ENCODE peak calls at places on chromosomes 1 and 21, in ten cellular contexts. V is foreskin fibroblast; D is testis; A is CD8-positive, alpha-beta T cell; T is A549; Y is ascending aorta; Q is iPS DF 6.9; N is CD4-positive, CD25-positive, alpha-beta regulatory T cell; I is lower leg skin; W is thoracic aorta. E is an unnamed sample.
A peak's percentile ranks its signal among the peaks of the same experiment; 100 is the strongest.

GRCh38 chr1:93692451-93692861 is 10.8 kb upstream of the BCAR3 start:
- DNase-seq in V (no peak), I (no peak), N (no peak), D (no peak), T (peak; percentile 42), A (no peak), Y (no peak), Q (no peak), W (no peak), E (no peak)

GRCh38 chr1:205542367-205542766 is 37.9 kb downstream of the CDK18 start:
- DNase-seq in T (no peak), Y (no peak), I (no peak), V (no peak), Q (no peak), D (no peak), W (no peak), N (no peak), A (no peak), E (no peak)

GRCh38 chr1:48817505-48818114 is 40.9 kb upstream of the BEND5 start:
- DNase-seq in Q (peak; percentile 48), V (peak; percentile 12), D (peak; percentile 79), I (peak; percentile 20), T (peak; percentile 44), Y (no peak), A (no peak), W (no peak), N (peak; percentile 15), E (peak; percentile 53)

GRCh38 chr1:223738465-223739365 is 26.4 kb downstream of the CAPN2 start:
- DNase-seq in N (no peak), V (no peak), Q (no peak), T (no peak), Y (no peak), A (no peak), I (no peak), W (no peak), D (no peak), E (peak; percentile 57)

GRCh38 chr21:38997051-38997450 is 186.2 kb downstream of the PSMG1 start:
- DNase-seq in N (no peak), A (no peak), Y (no peak), Q (no peak), W (no peak), V (no peak), T (no peak), D (no peak), I (no peak), E (no peak)

GRCh38 chr21:42403611-42404231 is at the start of gene UBASH3A:
- DNase-seq in W (no peak), N (peak; percentile 88), T (no peak), Y (no peak), V (no peak), Q (no peak), A (peak; percentile 37), I (no peak), D (no peak), E (no peak)

GRCh38 chr1:80218112-80218511 is 1211.6 kb upstream of the ADGRL4 start:
- DNase-seq in Y (no peak), A (no peak), N (peak; percentile 4), D (no peak), Q (peak; percentile 55), W (no peak), V (peak; percentile 59), T (peak; percentile 45), I (no peak), E (no peak)

GRCh38 chr1:211118407-211119102 is 15.4 kb downstream of the KCNH1 start:
- DNase-seq in V (peak; percentile 9), A (no peak), D (no peak), W (no peak), T (no peak), Q (no peak), I (no peak), Y (no peak), N (no peak), E (no peak)

GRCh38 chr21:43971201-43971991 is 40.7 kb upstream of the TRAPPC10 start:
- DNase-seq in T (no peak), D (peak; percentile 35), N (no peak), W (no peak), V (no peak), Q (no peak), Y (no peak), A (no peak), I (no peak), E (no peak)

GRCh38 chr1:204507317-204508105 is 8.7 kb upstream of the MDM4 start:
- DNase-seq in I (no peak), N (no peak), V (peak; percentile 47), Q (no peak), W (no peak), T (peak; percentile 89), Y (no peak), D (peak; percentile 38), A (no peak), E (no peak)

GRCh38 chr1:203295796-203296195 is 9.5 kb upstream of the BTG2 start:
- DNase-seq in N (no peak), A (no peak), D (no peak), Q (no peak), W (no peak), T (no peak), I (no peak), Y (no peak), V (no peak), E (no peak)

GRCh38 chr1:65791396-65791795 is 1.3 kb upstream of the PDE4B start:
- DNase-seq in W (no peak), N (no peak), A (no peak), Q (no peak), I (peak; percentile 19), Y (no peak), T (no peak), V (peak; percentile 39), D (no peak), E (no peak)

GRCh38 chr1:65793359-65793732 is 651 bp downstream of the PDE4B start:
- DNase-seq in Y (no peak), V (no peak), T (no peak), W (no peak), A (no peak), D (no peak), I (no peak), N (no peak), Q (no peak), E (no peak)

GRCh38 chr1:65795311-65795710 is 2.6 kb downstream of the PDE4B start:
- DNase-seq in A (no peak), N (no peak), Q (no peak), T (no peak), D (no peak), I (no peak), Y (no peak), W (no peak), V (no peak), E (no peak)

GRCh38 chr1:65792671-65793358 is at the start of gene PDE4B:
- DNase-seq in D (peak; percentile 18), W (no peak), I (no peak), T (no peak), Y (no peak), Q (no peak), V (peak; percentile 38), N (no peak), A (no peak), E (no peak)

GRCh38 chr1:65791860-65792670 is 630 bp upstream of the PDE4B start:
- DNase-seq in Y (no peak), I (no peak), W (no peak), T (no peak), V (no peak), A (no peak), D (peak; percentile 17), Q (no peak), N (no peak), E (no peak)
- H3K4me3 ChIP-seq in Y (peak overlapping the region; percentile 21), I (no peak overlapping the region), W (peak overlapping the region; percentile 59), T (peak overlapping the region; percentile 51), V (peak overlapping the region; percentile 36), A (no peak overlapping the region), D (peak overlapping the region; percentile 54), Q (peak overlapping the region; percentile 64), N (no peak overlapping the region), E (no peak overlapping the region)

GRCh38 chr1:220689696-220690095 is 467 bp upstream of the C1orf115 start:
- DNase-seq in Q (no peak), A (no peak), T (no peak), I (no peak), D (no peak), W (no peak), V (no peak), N (no peak), Y (no peak), E (no peak)
- H3K4me3 ChIP-seq in Q (peak overlapping the region; percentile 83), A (peak overlapping the region; percentile 54), T (peak overlapping the region; percentile 85), I (no peak overlapping the region), D (peak overlapping the region; percentile 79), W (peak overlapping the region; percentile 99), V (peak overlapping the region; percentile 55), N (peak overlapping the region; percentile 41), Y (peak overlapping the region; percentile 77), E (no peak overlapping the region)

DNA sequence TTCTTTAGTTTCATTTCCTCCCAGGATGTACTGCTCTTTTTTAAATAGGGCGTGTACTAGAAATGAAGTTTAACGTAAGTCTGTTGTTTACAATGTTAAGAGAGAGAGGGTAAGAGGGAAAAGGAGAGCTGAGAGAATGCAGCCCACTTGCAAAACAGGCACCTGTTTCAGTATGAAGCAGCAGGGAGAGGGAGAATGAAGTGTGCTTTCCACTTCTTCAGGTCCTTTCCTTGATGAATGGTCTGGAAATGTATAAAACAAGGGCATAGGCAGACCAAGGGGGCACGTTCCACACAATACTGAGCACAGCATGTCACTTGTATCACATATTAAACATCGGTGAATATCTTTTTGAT is 2.0 kb downstream of the KCNA3 start:
- DNase-seq in Q (no peak), T (no peak), A (peak; percentile 21), Y (no peak), I (no peak), D (no peak), N (peak; percentile 90), V (no peak), W (no peak), E (no peak)
- H3K4me3 ChIP-seq in Q (no peak overlapping the region), T (no peak overlapping the region), A (peak overlapping the region; percentile 75), Y (no peak overlapping the region), I (no peak overlapping the region), D (no peak overlapping the region), N (peak overlapping the region; percentile 99), V (peak overlapping the region; percentile 50), W (peak overlapping the region; percentile 68), E (no peak overlapping the region)

DNA sequence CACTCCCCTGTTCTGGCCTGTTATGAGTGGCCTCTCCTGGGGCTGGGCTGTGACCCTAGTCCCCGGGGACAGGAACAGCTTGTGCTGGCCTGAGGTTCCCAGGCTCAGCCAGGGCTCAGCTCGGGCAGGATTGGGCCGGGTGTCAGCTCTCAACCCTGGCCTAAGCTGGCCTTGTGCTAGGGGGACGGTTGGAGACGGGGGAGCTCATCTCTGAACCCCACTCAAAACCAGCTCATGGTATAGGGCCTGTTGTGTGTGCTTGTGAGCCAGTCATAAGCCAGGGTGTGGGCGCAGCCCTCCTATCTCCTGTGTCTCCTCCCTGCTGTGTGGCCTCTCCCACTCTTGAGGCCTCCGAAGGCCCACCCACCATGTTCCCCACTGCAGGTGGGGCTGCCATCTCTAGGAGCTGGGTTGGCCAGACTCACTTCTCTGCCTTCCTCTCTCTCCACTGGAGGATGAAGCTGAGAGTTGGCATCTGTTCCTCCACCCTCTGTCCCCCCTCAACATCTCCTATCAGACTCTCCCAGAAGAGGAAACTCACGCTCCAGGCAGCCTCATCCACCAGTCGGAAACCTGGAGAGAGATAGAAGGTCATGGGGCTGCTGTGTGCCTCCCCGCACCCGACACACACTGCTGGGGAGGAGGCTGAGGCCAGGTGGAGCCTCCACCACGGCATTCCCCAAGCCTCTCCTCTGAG is 1.3 kb downstream of the PEAR1 start:
- DNase-seq in Q (no peak), I (no peak), V (no peak), T (no peak), A (no peak), Y (no peak), D (peak; percentile 65), W (no peak), N (no peak), E (no peak)
- H3K4me3 ChIP-seq in Q (no peak overlapping the region), I (no peak overlapping the region), V (peak overlapping the region; percentile 48), T (no peak overlapping the region), A (no peak overlapping the region), Y (peak overlapping the region; percentile 54), D (peak overlapping the region; percentile 58), W (peak overlapping the region; percentile 72), N (no peak overlapping the region), E (peak overlapping the region; percentile 21)

E was measured in lung.